ENCODE peak calls at places on chromosomes 6 and 20, in nine cellular contexts. M is lower lobe of right lung; L is A549; E is brain microvascular endothelial cell; Y is IMR-90; J is effector memory CD4-positive, alpha-beta T cell; D is hepatocyte; R is PC-9; B is HepG2. Z is an unnamed sample.

GRCh38 chr6:63663147-63663877 is 27.7 kb downstream of the PHF3 start:
- DNase-seq in M (no peak), L (peak), E (peak), Y (peak), J (no peak), D (peak), R (no peak), B (no peak), Z (no peak)

GRCh38 chr6:33077908-33078307 is 2.1 kb downstream of the HLA-DPB1 start:
- DNase-seq in M (peak), L (no peak), E (no peak), Y (no peak), J (no peak), D (no peak), R (no peak), B (no peak), Z (no peak)

GRCh38 chr6:10759884-10760329 is 12.3 kb downstream of the TMEM14B start:
- DNase-seq in M (no peak), L (peak), E (peak), Y (peak), J (no peak), D (peak), R (peak), B (no peak), Z (peak)

GRCh38 chr20:329851-330232 is 4.5 kb downstream of the SOX12 start:
- DNase-seq in M (no peak), L (no peak), E (no peak), Y (no peak), J (no peak), D (no peak), R (no peak), B (no peak), Z (no peak)

GRCh38 chr20:45450097-45450818 is 19.3 kb upstream of the WFDC2 start:
- DNase-seq in M (no peak), L (peak), E (peak), Y (peak), J (no peak), D (peak), R (no peak), B (peak), Z (no peak)

GRCh38 chr6:1812487-1812886 is 202.8 kb downstream of the FOXC1 start:
- DNase-seq in M (no peak), L (no peak), E (no peak), Y (no peak), J (no peak), D (no peak), R (no peak), B (no peak), Z (no peak)

GRCh38 chr6:22928775-22929174 is 359.4 kb downstream of the HDGFL1 start:
- DNase-seq in M (no peak), L (no peak), E (no peak), Y (no peak), J (no peak), D (no peak), R (no peak), B (no peak), Z (no peak)

GRCh38 chr20:59141818-59142581 is 21.6 kb upstream of the ZNF831 start:
- DNase-seq in M (no peak), L (peak), E (no peak), Y (peak), J (no peak), D (peak), R (peak), B (no peak), Z (no peak)

GRCh38 chr20:59817406-59817805 is 116.0 kb downstream of the SYCP2 start:
- DNase-seq in M (no peak), L (no peak), E (no peak), Y (no peak), J (no peak), D (no peak), R (no peak), B (no peak), Z (no peak)

GRCh38 chr6:38055210-38055609 is 235.7 kb downstream of the ZFAND3 start:
- DNase-seq in M (no peak), L (no peak), E (no peak), Y (no peak), J (no peak), D (no peak), R (no peak), B (no peak), Z (no peak)

GRCh38 chr6:45382391-45382790 is 4.7 kb upstream of the SUPT3H start:
- DNase-seq in M (no peak), L (no peak), E (no peak), Y (no peak), J (no peak), D (no peak), R (no peak), B (no peak), Z (no peak)

GRCh38 chr6:138817799-138818198 is 21.9 kb downstream of the ECT2L start:
- DNase-seq in M (peak), L (no peak), E (peak), Y (peak), J (no peak), D (peak), R (peak), B (no peak), Z (no peak)

GRCh38 chr6:3919130-3919628 is 70.0 kb downstream of the FAM50B start:
- DNase-seq in M (peak), L (peak), E (no peak), Y (peak), J (no peak), D (no peak), R (peak), B (no peak), Z (peak)

GRCh38 chr20:17083738-17084137 is 143.1 kb upstream of the PCSK2 start:
- DNase-seq in M (no peak), L (no peak), E (no peak), Y (peak), J (no peak), D (peak), R (no peak), B (peak), Z (no peak)

GRCh38 chr20:8722277-8722928 is 346.5 kb upstream of the PLCB4 start:
- DNase-seq in M (no peak), L (peak), E (peak), Y (peak), J (no peak), D (peak), R (peak), B (peak), Z (no peak)

GRCh38 chr20:47950103-47950502 is 164.8 kb upstream of the SULF2 start:
- DNase-seq in M (no peak), L (peak), E (peak), Y (no peak), J (no peak), D (peak), R (peak), B (no peak), Z (no peak)

GRCh38 chr20:44056010-44056698 is 130.8 kb downstream of the JPH2 start:
- DNase-seq in M (no peak), L (peak), E (peak), Y (no peak), J (peak), D (peak), R (peak), B (peak), Z (no peak)

GRCh38 chr6:164690241-164690640 is 619.2 kb downstream of the C6orf118 start:
- DNase-seq in M (no peak), L (no peak), E (no peak), Y (no peak), J (no peak), D (no peak), R (no peak), B (no peak), Z (no peak)

GRCh38 chr20:45098096-45098773 is 2.7 kb downstream of the KCNS1 start:
- DNase-seq in M (no peak), L (no peak), E (peak), Y (no peak), J (no peak), D (peak), R (no peak), B (no peak), Z (no peak)

GRCh38 chr20:60054716-60055371 is 96.6 kb downstream of the CDH26 start:
- DNase-seq in M (no peak), L (no peak), E (no peak), Y (no peak), J (no peak), D (no peak), R (no peak), B (no peak), Z (no peak)

GRCh38 chr20:35711588-35712209 is 12.5 kb downstream of the ROMO1 start:
- DNase-seq in M (no peak), L (no peak), E (no peak), Y (no peak), J (no peak), D (no peak), R (no peak), B (no peak), Z (no peak)

GRCh38 chr6:168450921-168451320 is 9.9 kb downstream of the SMOC2 start:
- DNase-seq in M (no peak), L (no peak), E (no peak), Y (no peak), J (no peak), D (no peak), R (no peak), B (no peak), Z (no peak)

GRCh38 chr20:42392417-42392816 is 774.2 kb upstream of the CHD6 start:
- DNase-seq in M (no peak), L (no peak), E (no peak), Y (no peak), J (no peak), D (no peak), R (no peak), B (no peak), Z (no peak)

GRCh38 chr6:127186889-127187288 is 68.4 kb downstream of the RSPO3 start:
- DNase-seq in M (peak), L (peak), E (no peak), Y (no peak), J (peak), D (peak), R (peak), B (peak), Z (peak)

GRCh38 chr6:98203170-98203806 is 631.1 kb upstream of the POU3F2 start:
- DNase-seq in M (no peak), L (no peak), E (peak), Y (peak), J (no peak), D (peak), R (no peak), B (no peak), Z (no peak)

GRCh38 chr6:159033160-159034049 is 11.4 kb downstream of the TAGAP start:
- DNase-seq in M (no peak), L (no peak), E (no peak), Y (no peak), J (no peak), D (no peak), R (no peak), B (peak), Z (no peak)

GRCh38 chr6:62891065-62891647 is 320.1 kb upstream of the FKBP1C start:
- DNase-seq in M (no peak), L (peak), E (no peak), Y (no peak), J (no peak), D (peak), R (no peak), B (peak), Z (no peak)

GRCh38 chr20:40686434-40686882 is 2.6 kb downstream of the MAFB start:
- DNase-seq in M (no peak), L (no peak), E (no peak), Y (no peak), J (no peak), D (no peak), R (no peak), B (no peak), Z (no peak)
- H3K4me3 ChIP-seq in M (peak), L (no peak), E (no peak), Y (no peak), J (no peak), D (peak), R (no peak), B (no peak), Z (peak)

GRCh38 chr6:110399219-110400071 is 15.9 kb downstream of the DDO start:
- DNase-seq in M (no peak), L (no peak), E (no peak), Y (no peak), J (no peak), D (no peak), R (peak), B (no peak), Z (peak)

GRCh38 chr6:110401585-110402176 is 13.7 kb downstream of the DDO start:
- DNase-seq in M (no peak), L (no peak), E (no peak), Y (no peak), J (no peak), D (no peak), R (no peak), B (no peak), Z (no peak)

GRCh38 chr6:110404602-110405001 is 10.8 kb downstream of the DDO start:
- DNase-seq in M (no peak), L (peak), E (no peak), Y (no peak), J (no peak), D (peak), R (no peak), B (no peak), Z (no peak)

GRCh38 chr6:110398778-110399177 is 16.6 kb downstream of the DDO start:
- DNase-seq in M (no peak), L (no peak), E (peak), Y (peak), J (no peak), D (no peak), R (no peak), B (no peak), Z (no peak)

GRCh38 chr6:110400208-110400607 is 15.2 kb downstream of the DDO start:
- DNase-seq in M (no peak), L (no peak), E (no peak), Y (no peak), J (no peak), D (no peak), R (no peak), B (no peak), Z (no peak)
- H3K27ac ChIP-seq in M (peak), L (no peak), E (no peak), Y (no peak), J (no peak), D (no peak), R (no peak), B (no peak), Z (no peak)

DNA sequence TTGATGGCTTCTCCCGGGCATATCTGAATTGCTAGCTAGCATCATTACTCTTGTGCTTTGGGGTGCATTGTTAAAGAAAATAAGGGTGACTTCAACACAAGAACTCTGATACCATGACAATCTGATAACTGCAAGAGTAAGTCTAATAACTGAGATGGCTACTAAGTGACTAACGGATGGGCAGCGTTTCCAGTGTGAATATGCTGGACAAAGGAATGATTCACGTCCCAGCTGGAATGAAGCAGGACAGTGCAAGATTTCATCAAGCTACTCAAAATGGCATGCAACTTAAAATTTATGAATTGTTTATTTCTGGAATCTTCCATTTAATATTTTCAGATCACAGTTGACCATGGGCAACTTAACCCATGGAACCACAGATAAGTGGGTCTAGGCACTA is 31.7 kb downstream of the MOXD1 start:
- DNase-seq in M (no peak), L (no peak), E (peak), Y (peak), J (no peak), D (no peak), R (no peak), B (no peak), Z (no peak)
- H3K4me3 ChIP-seq in M (no peak), L (no peak), E (peak), Y (no peak), J (no peak), D (no peak), R (no peak), B (no peak), Z (no peak)

DNA sequence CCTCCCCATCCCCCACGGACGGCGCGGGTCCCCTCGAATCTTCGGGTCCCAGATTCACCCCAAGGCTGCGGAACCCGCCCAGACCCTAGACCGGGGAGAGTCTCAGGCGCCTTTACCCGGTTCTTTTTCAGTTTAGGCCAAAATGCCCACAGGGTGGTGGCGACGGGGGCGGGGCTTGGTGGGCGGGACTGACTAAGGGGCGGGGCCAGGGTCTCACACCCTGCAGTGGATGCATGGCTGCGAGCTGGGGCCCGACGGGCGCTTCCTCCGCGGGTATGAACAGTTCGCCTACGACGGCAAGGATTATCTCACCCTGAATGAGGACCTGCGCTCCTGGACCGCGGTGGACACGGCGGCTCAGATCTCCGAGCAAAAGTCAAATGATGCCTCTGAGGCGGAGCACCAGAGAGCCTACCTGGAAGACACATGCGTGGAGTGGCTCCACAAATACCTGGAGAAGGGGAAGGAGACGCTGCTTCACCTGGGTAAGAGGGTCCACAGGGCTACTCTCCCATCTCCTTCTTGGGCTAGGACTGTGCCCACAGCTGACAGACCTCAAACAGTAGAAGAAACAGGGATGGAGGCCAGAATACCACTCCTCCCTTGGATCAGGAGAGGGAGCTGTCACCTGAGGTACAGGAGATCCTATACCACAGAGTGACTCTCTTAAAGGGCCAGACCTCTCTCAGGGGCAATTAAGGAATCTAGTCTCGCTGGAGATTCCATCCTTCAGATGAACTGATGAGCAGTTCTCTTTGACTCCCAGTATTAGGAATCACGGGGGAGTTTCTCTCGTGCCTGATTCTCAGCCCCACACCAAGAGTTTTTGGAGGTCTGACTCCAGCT is 945 bp downstream of the HLA-E start:
- DNase-seq in M (peak), L (peak), E (peak), Y (peak), J (peak), D (peak), R (peak), B (no peak), Z (peak)
- H3K27ac ChIP-seq in M (peak), L (peak), E (peak), Y (peak), J (peak), D (peak), R (peak), B (peak), Z (peak)

GRCh38 chr6:157620905-157621304 is 202.1 kb upstream of the SNX9 start:
- DNase-seq in M (no peak), L (no peak), E (no peak), Y (no peak), J (no peak), D (peak), R (no peak), B (no peak), Z (no peak)
- H3K4me3 ChIP-seq in M (no peak), L (no peak), E (no peak), Y (no peak), J (no peak), D (no peak), R (no peak), B (no peak), Z (no peak)

DNA sequence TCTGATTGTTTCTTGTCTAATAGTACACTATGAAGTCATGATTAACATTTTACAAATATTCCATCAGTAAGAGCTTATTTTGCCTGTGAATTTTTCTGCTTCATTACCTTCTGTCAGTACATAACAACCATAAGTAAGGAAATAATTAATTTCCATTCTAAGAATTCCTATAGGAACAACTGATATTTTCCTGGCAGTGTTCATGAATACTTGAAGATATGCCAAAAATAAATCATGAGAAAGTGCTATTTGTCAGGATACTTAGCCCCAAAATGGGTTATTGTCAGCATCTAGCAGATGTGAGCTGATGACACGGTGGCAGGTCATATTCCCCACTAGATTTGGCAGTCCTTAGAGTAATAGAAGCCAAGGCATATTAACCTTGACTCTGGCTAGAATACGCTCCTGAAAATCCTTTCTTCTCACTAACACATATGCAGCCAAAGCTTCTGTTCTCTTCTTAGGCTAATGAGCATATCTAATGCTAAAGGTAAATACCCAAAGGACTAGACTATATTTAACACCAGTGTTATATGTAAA is 43.2 kb upstream of the CRISP1 start:
- DNase-seq in M (no peak), L (no peak), E (no peak), Y (no peak), J (no peak), D (no peak), R (no peak), B (no peak), Z (no peak)
- H3K27ac ChIP-seq in M (no peak), L (no peak), E (no peak), Y (no peak), J (no peak), D (no peak), R (no peak), B (no peak), Z (no peak)

GRCh38 chr6:137222376-137222775 is 3.2 kb upstream of the IFNGR1 start:
- DNase-seq in M (no peak), L (no peak), E (no peak), Y (no peak), J (no peak), D (no peak), R (no peak), B (no peak), Z (no peak)

GRCh38 chr6:137226682-137227081 is 7.5 kb upstream of the IFNGR1 start:
- DNase-seq in M (no peak), L (no peak), E (no peak), Y (no peak), J (no peak), D (no peak), R (no peak), B (no peak), Z (no peak)

GRCh38 chr6:137219664-137220252 is 573 bp upstream of the IFNGR1 start:
- DNase-seq in M (no peak), L (no peak), E (no peak), Y (no peak), J (no peak), D (no peak), R (no peak), B (no peak), Z (no peak)

GRCh38 chr6:137224890-137225198 is 5.7 kb upstream of the IFNGR1 start:
- DNase-seq in M (no peak), L (no peak), E (no peak), Y (no peak), J (no peak), D (no peak), R (no peak), B (no peak), Z (no peak)

DNA sequence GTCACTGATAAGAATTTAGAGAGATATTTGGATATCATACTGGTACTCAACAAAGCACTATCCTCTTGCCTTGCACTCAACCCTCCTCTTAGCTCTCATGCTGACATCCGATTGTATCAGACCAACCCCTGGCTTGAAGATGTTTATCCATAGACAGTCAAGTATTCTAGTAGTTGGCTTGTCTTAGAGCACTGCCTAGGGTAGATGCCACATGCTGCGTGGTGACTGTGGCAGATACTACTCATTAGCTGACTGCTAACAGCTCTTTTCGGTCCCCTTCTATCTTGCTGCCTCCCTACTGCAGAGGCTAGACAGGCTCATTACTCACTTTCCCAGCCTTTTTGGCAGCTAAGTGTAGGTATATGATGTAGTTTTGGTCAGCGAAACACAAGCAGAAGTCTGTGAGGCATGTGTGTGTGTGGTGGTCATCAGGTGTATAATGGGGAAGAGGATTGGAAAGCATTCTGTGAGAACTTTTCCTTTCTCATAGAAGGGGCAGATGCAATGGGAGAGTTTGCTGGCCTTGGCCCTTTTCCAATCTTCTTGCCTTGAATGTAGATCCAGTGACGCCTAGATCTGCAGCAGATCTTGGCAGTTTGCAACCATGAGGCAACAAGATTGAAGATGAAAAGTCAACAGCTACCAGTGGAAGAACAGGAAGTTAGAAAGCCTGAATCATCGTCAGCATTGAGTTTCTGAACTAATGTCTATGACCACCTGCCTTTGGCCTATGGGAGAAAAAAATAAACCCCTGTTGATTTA is 4.4 kb upstream of the IFNGR1 start:
- DNase-seq in M (no peak), L (peak), E (peak), Y (peak), J (no peak), D (no peak), R (peak), B (peak), Z (no peak)
- H3K4me3 ChIP-seq in M (no peak), L (no peak), E (no peak), Y (no peak), J (no peak), D (no peak), R (no peak), B (no peak), Z (no peak)

Z was measured in psoas muscle.